ENCODE peak calls at places on chromosomes 6 and 20, in six cellular contexts. One of them, this sample, is unnamed.

GRCh38 chr6:36851149-36851614 is 11.9 kb upstream of the CPNE5 start:
- DNase-seq in A549: peak; percentile 45
- DNase-seq in HEK293T: peak; percentile 64
- DNase-seq in HepG2: peak; percentile 69
- DNase-seq in IMR-90: peak; percentile 72
- DNase-seq in GM12878: no peak
- DNase-seq in this sample: peak; percentile 65

GRCh38 chr20:3454821-3455220 is 16.0 kb upstream of the ATRN start:
- DNase-seq in A549: no peak
- DNase-seq in HEK293T: no peak
- DNase-seq in HepG2: no peak
- DNase-seq in IMR-90: no peak
- DNase-seq in GM12878: no peak
- DNase-seq in this sample: no peak

GRCh38 chr6:111534366-111534765 is 51.3 kb upstream of the REV3L start:
- DNase-seq in A549: peak; percentile 7
- DNase-seq in HEK293T: no peak
- DNase-seq in HepG2: no peak
- DNase-seq in IMR-90: peak; percentile 35
- DNase-seq in GM12878: no peak
- DNase-seq in this sample: peak; percentile 14

GRCh38 chr6:18115356-18115755 is 7.1 kb downstream of the NHLRC1 start:
- DNase-seq in A549: no peak
- DNase-seq in HEK293T: no peak
- DNase-seq in HepG2: no peak
- DNase-seq in IMR-90: no peak
- DNase-seq in GM12878: no peak
- DNase-seq in this sample: no peak

GRCh38 chr6:361411-362132 is 30.0 kb upstream of the IRF4 start:
- DNase-seq in A549: no peak
- DNase-seq in HEK293T: no peak
- DNase-seq in HepG2: no peak
- DNase-seq in IMR-90: no peak
- DNase-seq in GM12878: no peak
- DNase-seq in this sample: no peak

GRCh38 chr20:59377046-59377445 is 76.6 kb downstream of the EDN3 start:
- DNase-seq in A549: no peak
- DNase-seq in HEK293T: no peak
- DNase-seq in HepG2: no peak
- DNase-seq in IMR-90: no peak
- DNase-seq in GM12878: no peak
- DNase-seq in this sample: no peak

GRCh38 chr20:19628570-19629134 is 129.4 kb upstream of the RIN2 start:
- DNase-seq in A549: peak; percentile 80
- DNase-seq in HEK293T: peak; percentile 65
- DNase-seq in HepG2: peak; percentile 84
- DNase-seq in IMR-90: peak; percentile 66
- DNase-seq in GM12878: peak; percentile 26
- DNase-seq in this sample: peak; percentile 46

GRCh38 chr6:36757206-36757605 is 59.6 kb downstream of the RAB44 start:
- DNase-seq in A549: no peak
- DNase-seq in HEK293T: no peak
- DNase-seq in HepG2: no peak
- DNase-seq in IMR-90: no peak
- DNase-seq in GM12878: peak; percentile 68
- DNase-seq in this sample: no peak

GRCh38 chr6:54299542-54300269 is 8.5 kb upstream of the TINAG start:
- DNase-seq in A549: no peak
- DNase-seq in HEK293T: no peak
- DNase-seq in HepG2: no peak
- DNase-seq in IMR-90: peak; percentile 32
- DNase-seq in GM12878: no peak
- DNase-seq in this sample: no peak

GRCh38 chr20:33918662-33919061 is 75.0 kb upstream of the RALY start:
- DNase-seq in A549: no peak
- DNase-seq in HEK293T: no peak
- DNase-seq in HepG2: no peak
- DNase-seq in IMR-90: no peak
- DNase-seq in GM12878: no peak
- DNase-seq in this sample: no peak

GRCh38 chr6:20922743-20923142 is 388.5 kb downstream of the CDKAL1 start:
- DNase-seq in A549: no peak
- DNase-seq in HEK293T: no peak
- DNase-seq in HepG2: no peak
- DNase-seq in IMR-90: peak; percentile 11
- DNase-seq in GM12878: no peak
- DNase-seq in this sample: no peak

GRCh38 chr6:125138083-125138482 is 15.5 kb upstream of the TPD52L1 start:
- DNase-seq in A549: no peak
- DNase-seq in HEK293T: no peak
- DNase-seq in HepG2: no peak
- DNase-seq in IMR-90: no peak
- DNase-seq in GM12878: no peak
- DNase-seq in this sample: no peak

GRCh38 chr6:113381957-113382356 is 475.2 kb upstream of the MARCKS start:
- DNase-seq in A549: no peak
- DNase-seq in HEK293T: no peak
- DNase-seq in HepG2: no peak
- DNase-seq in IMR-90: peak; percentile 75
- DNase-seq in GM12878: peak; percentile 55
- DNase-seq in this sample: no peak

GRCh38 chr20:4560667-4561066 is 161.0 kb upstream of the PRND start:
- DNase-seq in A549: no peak
- DNase-seq in HEK293T: no peak
- DNase-seq in HepG2: no peak
- DNase-seq in IMR-90: peak; percentile 86
- DNase-seq in GM12878: no peak
- DNase-seq in this sample: no peak

GRCh38 chr20:9837634-9838033 is 1.2 kb downstream of the PAK5 start:
- DNase-seq in A549: no peak
- DNase-seq in HEK293T: no peak
- DNase-seq in HepG2: no peak
- DNase-seq in IMR-90: no peak
- DNase-seq in GM12878: no peak
- DNase-seq in this sample: no peak

GRCh38 chr20:9838035-9838377 is 870 bp downstream of the PAK5 start:
- DNase-seq in A549: peak; percentile 10
- DNase-seq in HEK293T: peak; percentile 11
- DNase-seq in HepG2: no peak
- DNase-seq in IMR-90: no peak
- DNase-seq in GM12878: no peak
- DNase-seq in this sample: no peak

GRCh38 chr20:9835302-9835701 is 3.6 kb downstream of the PAK5 start:
- DNase-seq in A549: no peak
- DNase-seq in HEK293T: no peak
- DNase-seq in HepG2: no peak
- DNase-seq in IMR-90: no peak
- DNase-seq in GM12878: no peak
- DNase-seq in this sample: no peak

GRCh38 chr20:9839626-9840025 is 750 bp upstream of the PAK5 start:
- DNase-seq in A549: no peak
- DNase-seq in HEK293T: no peak
- DNase-seq in HepG2: no peak
- DNase-seq in IMR-90: no peak
- DNase-seq in GM12878: no peak
- DNase-seq in this sample: no peak

DNA sequence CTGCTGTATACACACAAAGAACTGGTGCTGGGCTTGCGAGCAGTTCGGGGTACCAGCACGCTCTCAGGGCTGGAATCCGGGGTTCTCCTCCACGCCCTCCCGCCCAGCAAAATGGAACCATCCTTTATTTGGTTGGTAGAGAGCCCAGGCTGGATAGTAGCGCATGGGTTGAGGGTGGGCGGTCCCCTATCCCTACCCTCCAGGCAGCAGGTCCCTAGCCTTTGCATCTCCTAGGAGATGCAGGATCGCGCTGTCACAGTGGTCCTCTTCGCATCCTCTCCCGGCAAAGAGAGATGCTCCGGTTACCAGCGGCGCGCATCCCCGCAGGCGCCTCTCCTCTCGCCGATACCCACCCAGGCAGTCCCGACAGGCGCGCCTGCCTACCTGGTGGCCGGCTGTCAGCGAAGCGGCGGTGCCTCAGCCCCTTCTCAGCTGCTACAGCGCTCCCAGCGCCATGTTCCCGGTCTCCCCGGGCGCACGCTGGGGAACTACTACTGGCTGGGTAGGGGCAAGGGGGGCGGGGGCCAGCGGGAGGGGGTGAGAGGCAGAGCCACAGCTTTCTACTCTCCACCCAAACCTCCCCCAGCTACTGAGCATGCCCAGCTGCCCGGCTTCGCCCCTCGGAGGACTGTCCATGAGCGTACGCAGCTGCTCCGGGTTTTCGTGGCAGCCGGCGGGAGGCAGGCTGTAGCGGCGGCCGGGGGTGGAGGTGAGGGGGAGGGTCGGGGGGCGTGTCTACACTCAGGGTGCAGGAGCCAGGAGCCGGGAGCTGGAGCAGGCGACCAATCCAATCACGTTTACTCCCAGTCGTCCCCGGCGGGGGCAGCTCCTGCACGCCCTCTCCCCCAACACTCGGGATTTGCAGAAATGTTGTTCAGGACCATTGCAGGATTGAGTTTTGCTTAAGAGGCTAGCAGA is at the start of gene PAK5:
- DNase-seq in A549: peak; percentile 68
- DNase-seq in HEK293T: peak; percentile 84
- DNase-seq in HepG2: peak; percentile 53
- DNase-seq in IMR-90: peak; percentile 15
- DNase-seq in GM12878: no peak
- DNase-seq in this sample: no peak
- TF ChIP-seq BHLHE40 in A549: no peak
- TF ChIP-seq BHLHE40 in HEK293T: no peak
- TF ChIP-seq BHLHE40 in HepG2: no peak
- TF ChIP-seq BHLHE40 in IMR-90: no peak
- TF ChIP-seq BHLHE40 in GM12878: no peak
- TF ChIP-seq BHLHE40 in this sample: no peak

GRCh38 chr6:92683769-92684168 is 735.6 kb downstream of the EPHA7 start:
- DNase-seq in A549: no peak
- DNase-seq in HEK293T: no peak
- DNase-seq in HepG2: no peak
- DNase-seq in IMR-90: no peak
- DNase-seq in GM12878: no peak
- DNase-seq in this sample: no peak

GRCh38 chr6:92687278-92687677 is 732.1 kb downstream of the EPHA7 start:
- DNase-seq in A549: no peak
- DNase-seq in HEK293T: no peak
- DNase-seq in HepG2: no peak
- DNase-seq in IMR-90: no peak
- DNase-seq in GM12878: no peak
- DNase-seq in this sample: no peak

GRCh38 chr6:92681401-92681800 is 738.0 kb downstream of the EPHA7 start:
- DNase-seq in A549: no peak
- DNase-seq in HEK293T: no peak
- DNase-seq in HepG2: no peak
- DNase-seq in IMR-90: no peak
- DNase-seq in GM12878: no peak
- DNase-seq in this sample: no peak

GRCh38 chr6:92682999-92683398 is 736.4 kb downstream of the EPHA7 start:
- DNase-seq in A549: no peak
- DNase-seq in HEK293T: no peak
- DNase-seq in HepG2: no peak
- DNase-seq in IMR-90: no peak
- DNase-seq in GM12878: no peak
- DNase-seq in this sample: no peak

DNA sequence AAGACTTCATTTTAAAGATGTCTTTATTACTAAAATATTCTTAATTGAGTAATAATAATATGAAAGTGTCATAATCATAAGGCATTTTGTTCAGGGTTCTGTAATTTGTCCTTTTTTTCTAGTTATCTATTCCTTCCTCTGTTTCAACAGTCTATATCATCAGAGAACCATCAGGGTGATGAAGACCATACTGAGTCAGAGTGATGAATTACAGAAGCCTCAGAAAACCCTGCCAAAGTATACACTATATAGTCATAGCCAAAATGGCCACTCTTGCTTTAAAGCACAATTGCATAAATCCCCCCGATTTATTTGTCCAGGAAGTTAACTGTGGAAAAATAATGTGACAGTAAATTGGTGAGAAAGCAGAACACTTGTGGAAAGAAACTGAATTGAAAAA is 735.0 kb downstream of the EPHA7 start:
- DNase-seq in A549: no peak
- DNase-seq in HEK293T: no peak
- DNase-seq in HepG2: no peak
- DNase-seq in IMR-90: peak; percentile 36
- DNase-seq in GM12878: no peak
- DNase-seq in this sample: no peak
- TF ChIP-seq BHLHE40 in A549: no peak
- TF ChIP-seq BHLHE40 in HEK293T: no peak
- TF ChIP-seq BHLHE40 in HepG2: no peak
- TF ChIP-seq BHLHE40 in IMR-90: no peak
- TF ChIP-seq BHLHE40 in GM12878: no peak
- TF ChIP-seq BHLHE40 in this sample: no peak

GRCh38 chr20:8549192-8549591 is 417.1 kb downstream of the PLCB1 start:
- DNase-seq in A549: no peak
- DNase-seq in HEK293T: no peak
- DNase-seq in HepG2: no peak
- DNase-seq in IMR-90: no peak
- DNase-seq in GM12878: no peak
- DNase-seq in this sample: no peak

GRCh38 chr20:8542115-8542486 is 410.0 kb downstream of the PLCB1 start:
- DNase-seq in A549: no peak
- DNase-seq in HEK293T: no peak
- DNase-seq in HepG2: no peak
- DNase-seq in IMR-90: no peak
- DNase-seq in GM12878: no peak
- DNase-seq in this sample: no peak

GRCh38 chr20:8547035-8547649 is 415.1 kb downstream of the PLCB1 start:
- DNase-seq in A549: no peak
- DNase-seq in HEK293T: no peak
- DNase-seq in HepG2: no peak
- DNase-seq in IMR-90: no peak
- DNase-seq in GM12878: no peak
- DNase-seq in this sample: no peak

GRCh38 chr20:8547968-8548588 is 416.0 kb downstream of the PLCB1 start:
- DNase-seq in A549: no peak
- DNase-seq in HEK293T: no peak
- DNase-seq in HepG2: no peak
- DNase-seq in IMR-90: no peak
- DNase-seq in GM12878: no peak
- DNase-seq in this sample: no peak

GRCh38 chr20:8545212-8545611 is 413.1 kb downstream of the PLCB1 start:
- DNase-seq in A549: no peak
- DNase-seq in HEK293T: no peak
- DNase-seq in HepG2: no peak
- DNase-seq in IMR-90: peak; percentile 18
- DNase-seq in GM12878: no peak
- DNase-seq in this sample: no peak
- TF ChIP-seq BHLHE40 in A549: no peak
- TF ChIP-seq BHLHE40 in HEK293T: no peak
- TF ChIP-seq BHLHE40 in HepG2: no peak
- TF ChIP-seq BHLHE40 in IMR-90: no peak
- TF ChIP-seq BHLHE40 in GM12878: no peak
- TF ChIP-seq BHLHE40 in this sample: no peak

DNA sequence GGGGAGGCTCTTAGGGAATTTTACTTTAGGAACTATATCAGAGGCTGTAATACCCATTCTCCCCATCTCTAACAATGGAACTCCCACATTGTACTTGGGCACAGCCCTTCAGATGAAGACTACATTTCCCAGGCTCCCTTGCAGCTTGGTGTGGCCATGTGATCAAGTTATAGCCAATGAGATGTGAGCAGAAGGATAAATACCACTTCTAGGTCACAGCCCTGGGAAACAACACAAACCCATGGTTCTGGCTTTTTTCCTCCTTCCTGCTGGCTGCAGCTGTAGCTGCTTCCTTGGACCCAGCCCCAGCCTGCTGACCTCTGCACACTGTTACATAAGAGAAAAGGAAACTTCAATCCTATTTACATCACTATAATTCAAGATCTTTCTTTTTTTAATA is 445.9 kb upstream of the JARID2 start:
- DNase-seq in A549: peak; percentile 75
- DNase-seq in HEK293T: peak; percentile 66
- DNase-seq in HepG2: peak; percentile 50
- DNase-seq in IMR-90: peak; percentile 81
- DNase-seq in GM12878: peak; percentile 34
- DNase-seq in this sample: peak; percentile 79
- TF ChIP-seq BHLHE40 in A549: no peak
- TF ChIP-seq BHLHE40 in HEK293T: no peak
- TF ChIP-seq BHLHE40 in HepG2: no peak
- TF ChIP-seq BHLHE40 in IMR-90: no peak
- TF ChIP-seq BHLHE40 in GM12878: no peak
- TF ChIP-seq BHLHE40 in this sample: no peak